ENCODE peak calls at places on chromosomes 2 and 18, in four cellular contexts. O, J, H and Y are unnamed samples.

GRCh38 chr2:10411557-10411956 is 36.6 kb downstream of the ODC1 start:
- DNase-seq in O (no peak), J (no peak), H (no peak), Y (no peak)

GRCh38 chr2:20257411-20257810 is 32.5 kb upstream of the SDC1 start:
- DNase-seq in O (no peak), J (no peak), H (no peak), Y (no peak)

GRCh38 chr2:215367647-215368492 is 56.0 kb downstream of the ATIC start:
- DNase-seq in O (no peak), J (no peak), H (no peak), Y (no peak)

GRCh38 chr2:26609839-26610277 is 31.3 kb downstream of the CIB4 start:
- DNase-seq in O (no peak), J (no peak), H (no peak), Y (no peak)

GRCh38 chr2:130824492-130825061 is 12.1 kb upstream of the ARHGEF4 start:
- DNase-seq in O (peak), J (peak), H (no peak), Y (no peak)

GRCh38 chr18:36296591-36297418 is 708 bp upstream of the FHOD3 start:
- DNase-seq in O (no peak), J (peak), H (no peak), Y (peak)

GRCh38 chr2:142495141-142495540 is 364.3 kb upstream of the LRP1B start:
- DNase-seq in O (no peak), J (no peak), H (no peak), Y (no peak)

GRCh38 chr2:238743243-238744068 is 104.4 kb upstream of the TWIST2 start:
- DNase-seq in O (no peak), J (no peak), H (no peak), Y (no peak)

GRCh38 chr2:240921319-240922233 is 15.4 kb downstream of the CROCC2 start:
- DNase-seq in O (peak), J (no peak), H (peak), Y (peak)

GRCh38 chr2:176565641-176566323 is 296.5 kb downstream of the MTX2 start:
- DNase-seq in O (no peak), J (no peak), H (no peak), Y (peak)

GRCh38 chr2:189164732-189165131 is 14.8 kb downstream of the COL5A2 start:
- DNase-seq in O (no peak), J (no peak), H (no peak), Y (no peak)

GRCh38 chr2:30798536-30798991 is 8.7 kb downstream of the CAPN13 start:
- DNase-seq in O (no peak), J (no peak), H (no peak), Y (peak)

GRCh38 chr18:54939375-54939917 is 19.8 kb downstream of the CCDC68 start:
- DNase-seq in O (no peak), J (no peak), H (no peak), Y (no peak)

GRCh38 chr18:79679552-79680099 is at the start of gene CTDP1:
- DNase-seq in O (no peak), J (peak), H (peak), Y (peak)

GRCh38 chr2:223467194-223467593 is 135.0 kb downstream of the SCG2 start:
- DNase-seq in O (no peak), J (no peak), H (no peak), Y (no peak)

GRCh38 chr18:69000366-69000765 is 202.5 kb downstream of the CCDC102B start:
- DNase-seq in O (no peak), J (no peak), H (no peak), Y (no peak)

GRCh38 chr2:148614332-148615049 is 30.1 kb upstream of the EPC2 start:
- DNase-seq in O (peak), J (peak), H (peak), Y (peak)

GRCh38 chr18:37671530-37671929 is 105.9 kb upstream of the CELF4 start:
- DNase-seq in O (no peak), J (no peak), H (no peak), Y (no peak)

GRCh38 chr2:74206180-74206688 is 7.8 kb downstream of the MTHFD2 start:
- DNase-seq in O (no peak), J (peak), H (no peak), Y (no peak)

GRCh38 chr2:27889774-27890145 is 427 bp downstream of the RBKS start:
- DNase-seq in O (no peak), J (no peak), H (peak), Y (peak)

GRCh38 chr2:46909771-46910419 is 5.7 kb downstream of the MCFD2 start:
- DNase-seq in O (no peak), J (peak), H (no peak), Y (no peak)

GRCh38 chr18:4453712-4454547 is 1.2 kb downstream of the DLGAP1 start:
- DNase-seq in O (no peak), J (peak), H (no peak), Y (no peak)

GRCh38 chr18:62420513-62421209 is 95.6 kb downstream of the TNFRSF11A start:
- DNase-seq in O (no peak), J (peak), H (no peak), Y (peak)

GRCh38 chr2:39696072-39696471 is 30.4 kb downstream of the TMEM178A start:
- DNase-seq in O (peak), J (no peak), H (no peak), Y (no peak)

GRCh38 chr18:22302152-22302551 is 115.6 kb downstream of the CTAGE1 start:
- DNase-seq in O (no peak), J (no peak), H (no peak), Y (no peak)

GRCh38 chr2:100011272-100011711 is 131.1 kb downstream of the AFF3 start:
- DNase-seq in O (peak), J (no peak), H (no peak), Y (no peak)

GRCh38 chr2:36357506-36358316 is 2.1 kb downstream of the CRIM1 start:
- DNase-seq in O (no peak), J (peak), H (no peak), Y (peak)

DNA sequence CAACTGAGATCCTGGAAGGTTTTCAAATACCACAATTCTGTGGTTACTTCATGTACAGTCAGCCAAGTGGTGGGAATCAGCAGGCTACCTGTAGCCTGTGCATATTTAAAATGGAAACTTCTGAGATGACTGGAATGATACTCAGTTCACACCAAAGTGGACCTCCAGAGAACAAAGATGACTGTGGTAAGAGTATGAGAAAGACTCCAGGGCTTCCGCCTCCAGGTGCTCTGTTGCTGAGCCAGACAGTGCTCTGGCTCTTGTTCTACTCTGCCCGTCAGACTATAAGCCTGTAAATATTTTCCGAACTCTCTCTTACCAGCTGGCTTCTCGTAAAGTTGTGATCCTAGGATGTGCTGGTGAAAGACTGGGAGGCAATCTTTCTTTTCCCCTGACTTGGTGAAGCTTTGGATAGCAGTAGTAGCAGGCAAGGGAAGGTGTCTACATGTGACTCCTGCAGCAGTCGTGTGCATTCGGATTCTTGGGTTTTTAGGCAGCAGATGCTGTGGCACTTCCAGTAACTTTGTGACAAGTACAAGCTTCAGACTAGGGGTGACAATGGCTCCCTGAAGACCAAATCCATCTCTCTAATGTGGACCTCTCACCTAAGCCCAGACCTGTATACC is 23.1 kb downstream of the ST3GAL5 start:
- DNase-seq in O (no peak), J (peak), H (no peak), Y (no peak)
- TF ChIP-seq CTCF in O (no peak), J (no peak), H (no peak), Y (no peak)

GRCh38 chr18:57970356-57971095 is 73.5 kb upstream of the NEDD4L start:
- DNase-seq in O (no peak), J (no peak), H (no peak), Y (peak)
- TF ChIP-seq CTCF in O (no peak), J (peak), H (no peak), Y (peak)

DNA sequence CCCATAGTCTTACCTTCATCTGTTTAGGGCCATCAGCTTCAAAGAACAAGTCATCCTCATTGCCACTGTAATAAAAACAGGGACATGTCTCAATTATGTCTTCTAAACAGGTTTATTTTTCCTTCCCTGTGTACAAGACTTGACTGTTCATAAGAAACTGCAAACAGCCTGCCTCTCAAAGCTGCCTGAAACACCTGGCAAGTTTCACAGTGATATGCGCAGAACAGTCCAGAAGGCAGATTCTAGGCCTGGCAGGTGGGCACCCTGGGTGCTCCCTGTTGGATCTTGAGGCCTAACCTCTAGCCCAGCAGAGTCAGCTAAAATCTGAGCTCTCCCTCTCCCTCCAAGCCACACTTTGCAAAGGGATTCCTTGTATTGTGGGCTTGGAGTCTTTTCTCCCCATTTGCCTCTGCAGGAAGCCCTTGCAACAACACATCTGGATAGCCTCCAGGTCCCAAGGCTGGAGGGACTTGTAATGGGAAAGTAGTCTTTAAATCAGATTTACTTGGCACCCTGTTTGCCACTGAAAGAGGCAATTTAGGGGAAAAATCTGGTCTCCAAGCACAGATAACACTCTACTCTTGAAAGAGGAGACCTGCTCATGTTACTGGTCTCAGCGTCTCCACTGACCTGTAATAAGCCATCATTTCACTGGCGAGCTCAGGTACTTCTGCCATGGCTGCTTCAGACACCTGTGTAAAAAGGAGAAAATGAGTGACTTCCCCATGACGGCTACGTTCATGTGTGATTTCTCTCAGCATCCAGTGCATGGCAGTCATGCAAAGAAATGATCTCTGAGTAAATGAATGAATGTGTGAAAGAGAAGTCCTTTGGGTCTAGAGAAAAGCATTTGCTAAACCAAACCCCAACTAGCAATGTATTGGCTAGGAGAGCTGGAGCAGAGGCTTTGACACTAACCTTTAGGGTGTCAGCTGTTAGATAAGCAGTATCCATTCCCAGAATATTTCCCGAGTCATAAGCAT is 735 bp downstream of the IL1B start:
- DNase-seq in O (no peak), J (no peak), H (no peak), Y (peak)
- TF ChIP-seq CTCF in O (no peak), J (no peak), H (no peak), Y (no peak)

DNA sequence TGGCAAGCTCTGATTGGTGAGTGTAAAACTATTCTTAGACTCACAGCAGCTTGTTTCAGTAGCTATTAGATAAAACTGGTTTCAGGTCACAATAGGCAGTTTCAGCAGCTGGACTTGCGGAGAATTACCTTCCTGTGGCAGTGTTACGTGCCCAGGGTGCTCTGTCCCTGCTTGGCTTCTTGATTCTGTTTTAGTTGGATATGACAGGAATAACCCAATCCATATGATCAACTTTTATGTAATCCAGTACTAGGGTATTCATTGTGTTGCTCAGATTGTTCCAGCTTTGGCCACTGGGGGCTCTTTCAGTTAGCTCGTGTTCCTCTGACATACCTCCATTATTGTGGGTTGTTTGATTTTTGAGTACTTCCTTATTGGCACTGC is 43.1 kb downstream of the INPP4A start:
- DNase-seq in O (no peak), J (peak), H (no peak), Y (peak)
- TF ChIP-seq CTCF in O (peak), J (no peak), H (no peak), Y (peak)

GRCh38 chr2:168401771-168402170 is 54.3 kb upstream of the CERS6 start:
- DNase-seq in O (no peak), J (no peak), H (no peak), Y (no peak)
- TF ChIP-seq CTCF in O (no peak), J (no peak), H (no peak), Y (no peak)

GRCh38 chr2:64874593-64874992 is 114.6 kb upstream of the SLC1A4 start:
- DNase-seq in O (no peak), J (no peak), H (no peak), Y (no peak)

GRCh38 chr2:64879745-64880144 is 109.5 kb upstream of the SLC1A4 start:
- DNase-seq in O (no peak), J (no peak), H (no peak), Y (no peak)

GRCh38 chr2:64876137-64876647 is 113.0 kb upstream of the SLC1A4 start:
- DNase-seq in O (no peak), J (no peak), H (peak), Y (no peak)

GRCh38 chr2:64873472-64873924 is 115.7 kb upstream of the SLC1A4 start:
- DNase-seq in O (no peak), J (peak), H (peak), Y (peak)

DNA sequence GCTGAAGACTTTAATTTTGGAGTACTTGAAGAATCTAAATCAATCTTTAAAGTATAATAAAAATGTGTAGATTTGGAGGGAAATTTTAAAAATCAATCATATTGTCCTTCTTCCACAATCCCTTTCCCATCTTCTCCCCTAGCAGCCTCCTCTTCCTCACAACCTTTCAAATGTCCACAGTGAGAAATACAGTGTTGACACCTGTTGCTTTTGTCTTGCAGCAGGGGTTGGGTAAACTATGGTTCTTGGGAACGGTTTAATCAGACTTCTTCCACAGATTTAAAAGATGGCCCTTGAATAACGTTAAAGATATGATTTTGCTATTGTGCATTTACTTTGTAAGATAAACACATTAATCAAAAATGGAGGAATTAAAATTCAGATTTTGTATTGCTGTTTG is 113.8 kb upstream of the SLC1A4 start:
- DNase-seq in O (no peak), J (no peak), H (no peak), Y (no peak)
- TF ChIP-seq CTCF in O (no peak), J (no peak), H (no peak), Y (no peak)

DNA sequence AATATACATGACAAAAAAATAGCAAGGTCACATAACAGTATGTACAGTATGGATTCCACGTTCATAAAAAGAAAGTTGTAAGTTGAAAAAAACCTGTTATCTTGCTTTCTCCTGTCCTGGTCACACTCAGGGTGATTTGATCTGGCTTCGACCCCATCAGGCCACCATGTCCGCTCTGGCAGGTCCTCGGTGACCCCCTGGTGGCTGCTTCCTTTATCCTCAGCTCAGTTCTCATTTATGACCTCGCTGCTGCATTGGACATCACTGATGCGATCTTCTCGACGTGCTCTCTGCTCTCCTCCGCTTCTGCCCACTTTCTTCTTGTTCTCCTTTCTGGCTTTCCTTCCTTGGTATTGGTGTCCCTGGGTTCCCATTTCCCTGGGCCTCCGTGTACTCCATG is 29.7 kb downstream of the DGKD start:
- DNase-seq in O (no peak), J (no peak), H (no peak), Y (no peak)
- TF ChIP-seq CTCF in O (no peak), J (no peak), H (no peak), Y (no peak)

GRCh38 chr2:235113854-235114253 is 162.0 kb downstream of the SH3BP4 start:
- DNase-seq in O (no peak), J (no peak), H (no peak), Y (no peak)
- TF ChIP-seq CTCF in O (no peak), J (no peak), H (no peak), Y (no peak)

DNA sequence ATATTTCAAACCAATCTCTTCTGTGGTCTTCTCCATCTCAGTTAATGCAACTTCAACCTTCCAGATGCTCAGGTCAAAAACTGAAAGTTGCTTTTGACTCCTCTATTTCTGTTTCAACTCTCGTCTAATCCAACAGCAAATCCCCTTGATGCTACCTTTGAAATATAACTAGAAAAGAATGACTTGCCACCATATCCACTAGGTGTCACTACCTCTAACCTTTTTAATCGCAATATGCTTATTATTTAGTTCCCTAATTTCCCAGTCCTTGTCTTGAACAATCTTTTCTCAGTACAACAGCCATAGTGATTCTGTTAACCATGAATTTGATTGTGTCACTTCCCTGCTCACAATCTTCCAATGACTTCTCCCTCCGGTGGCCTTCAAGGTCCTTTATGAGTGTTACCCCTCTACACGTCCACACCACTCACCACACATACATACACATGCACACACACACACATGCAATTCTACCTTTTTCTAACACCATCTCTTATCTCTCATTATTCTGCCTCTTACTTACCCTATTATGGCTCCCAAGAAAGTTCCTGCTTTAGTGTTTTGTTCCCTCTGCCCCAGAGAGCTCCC is 245.5 kb upstream of the KCNJ3 start:
- DNase-seq in O (no peak), J (peak), H (no peak), Y (no peak)
- TF ChIP-seq CTCF in O (no peak), J (peak), H (no peak), Y (no peak)

DNA sequence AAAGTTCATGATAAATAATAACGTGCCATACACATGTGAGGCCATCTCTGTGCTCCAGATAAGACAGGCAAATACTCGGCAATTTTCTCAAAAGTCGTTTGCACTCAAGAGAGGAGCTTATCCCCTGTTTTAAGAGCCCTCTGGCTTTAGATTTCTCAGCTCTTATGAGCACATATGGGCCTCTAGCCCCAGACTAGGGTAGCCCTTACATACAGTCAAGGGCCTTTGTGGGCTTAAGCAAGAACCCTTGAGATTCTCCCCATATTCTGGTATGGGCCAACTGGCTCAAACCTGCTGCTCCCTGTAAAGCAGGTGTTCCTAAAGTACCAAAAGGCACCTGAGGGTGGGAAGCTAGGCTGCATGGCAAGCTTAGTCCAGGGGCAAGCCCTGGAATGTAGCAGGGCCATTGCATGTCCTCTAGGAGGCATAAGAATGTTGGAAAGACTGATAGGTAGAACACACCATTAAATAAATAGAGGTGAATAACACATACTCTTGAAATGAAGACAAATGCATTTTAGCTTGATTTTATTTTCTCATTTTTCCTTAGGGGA is 66.1 kb downstream of the FASTKD2 start:
- DNase-seq in O (no peak), J (no peak), H (no peak), Y (no peak)
- TF ChIP-seq CTCF in O (no peak), J (no peak), H (no peak), Y (no peak)